ENCODE peak calls at places on chromosomes 11 and 22, in seven cellular contexts. C is iris pigment epithelial cell, M is HL-60, W is GM23338, P is neural crest cell, S is renal cortical epithelial cell, K is AG04449. B is an unnamed sample.
A peak's percentile ranks its signal among the peaks of the same experiment; 100 is the strongest.

GRCh38 chr11:22304337-22304961 is 33.7 kb upstream of the SLC17A6 start:
- DNase-seq in C (peak; percentile 42), K (no peak), M (no peak), S (peak; percentile 58), P (no peak), W (peak; percentile 76), B (no peak)

GRCh38 chr11:117345039-117345438 is 17.4 kb downstream of the CEP164 start:
- DNase-seq in M (no peak), P (no peak), W (no peak), S (peak; percentile 13), K (no peak), C (peak; percentile 42), B (no peak)

GRCh38 chr22:47847281-47847890 is 1084.9 kb downstream of the TBC1D22A start:
- DNase-seq in K (no peak), S (no peak), M (no peak), C (no peak), W (no peak), P (no peak), B (no peak)

GRCh38 chr22:48800036-48800885 is 1027.4 kb downstream of the BRD1 start:
- DNase-seq in C (no peak), P (no peak), S (no peak), W (no peak), K (no peak), M (no peak), B (no peak)

GRCh38 chr11:794766-795637 is 3.1 kb downstream of the SLC25A22 start:
- DNase-seq in S (no peak), W (no peak), C (no peak), M (no peak), K (no peak), P (no peak), B (no peak)

GRCh38 chr11:73800407-73800806 is 12.7 kb downstream of the MRPL48 start:
- DNase-seq in S (no peak), C (no peak), K (no peak), P (no peak), W (no peak), M (no peak), B (no peak)

GRCh38 chr11:61828629-61829407 is 718 bp downstream of the FADS2 start:
- DNase-seq in M (no peak), K (no peak), P (peak; percentile 35), S (peak; percentile 22), W (peak; percentile 72), C (peak; percentile 76), B (no peak)

GRCh38 chr11:101466352-101466751 is 117.5 kb downstream of the TRPC6 start:
- DNase-seq in M (no peak), W (peak; percentile 37), C (no peak), S (peak; percentile 40), P (no peak), K (no peak), B (no peak)

GRCh38 chr11:31236052-31236652 is 133.4 kb downstream of the DCDC1 start:
- DNase-seq in K (no peak), W (no peak), S (peak; percentile 23), C (peak; percentile 10), M (no peak), P (no peak), B (no peak)

GRCh38 chr11:47394322-47395224 is 13.8 kb upstream of the SLC39A13 start:
- DNase-seq in S (no peak), W (no peak), C (peak; percentile 92), M (peak; percentile 92), K (no peak), P (no peak), B (no peak)

GRCh38 chr22:42682113-42682851 is 33.1 kb upstream of the CYB5R3 start:
- DNase-seq in C (no peak), P (no peak), M (no peak), S (no peak), W (no peak), K (no peak), B (no peak)

GRCh38 chr11:80727315-80727714 is 1286.5 kb upstream of the TENM4 start:
- DNase-seq in M (no peak), K (no peak), W (peak; percentile 81), S (peak; percentile 32), P (no peak), C (no peak), B (no peak)

GRCh38 chr11:65778431-65778900 is 2.3 kb downstream of the AP5B1 start:
- DNase-seq in P (no peak), W (no peak), S (no peak), C (no peak), K (no peak), M (no peak), B (no peak)

GRCh38 chr11:76166314-76166713 is 40.0 kb downstream of the WNT11 start:
- DNase-seq in M (no peak), S (no peak), C (no peak), K (no peak), W (peak; percentile 30), P (no peak), B (no peak)

GRCh38 chr22:40499187-40499753 is 128.9 kb downstream of the SGSM3 start:
- DNase-seq in M (no peak), W (no peak), C (peak; percentile 98), P (no peak), S (peak; percentile 95), K (peak; percentile 95), B (peak; percentile 96)

GRCh38 chr11:33040127-33040861 is 922 bp downstream of the TCP11L1 start:
- DNase-seq in S (no peak), P (no peak), W (peak; percentile 22), C (peak; percentile 40), M (no peak), K (no peak), B (no peak)

GRCh38 chr22:38674888-38675287 is 6.9 kb upstream of the TOMM22 start:
- DNase-seq in S (peak; percentile 57), W (no peak), P (no peak), M (no peak), C (no peak), K (no peak), B (no peak)

GRCh38 chr11:2725367-2726300 is 25.8 kb upstream of the KCNQ1OT1 start:
- DNase-seq in C (peak; percentile 48), S (peak; percentile 52), K (no peak), P (no peak), W (no peak), M (no peak), B (no peak)

GRCh38 chr22:21695432-21696085 is 29.7 kb downstream of the PPIL2 start:
- DNase-seq in C (no peak), M (no peak), S (no peak), K (no peak), W (no peak), P (no peak), B (no peak)

GRCh38 chr11:47438721-47439120 is 10.2 kb downstream of the RAPSN start:
- DNase-seq in C (no peak), P (no peak), M (no peak), S (no peak), W (peak; percentile 57), K (no peak), B (no peak)

GRCh38 chr11:78255919-78256318 is 67.2 kb downstream of the USP35 start:
- DNase-seq in W (no peak), M (no peak), C (no peak), K (no peak), P (no peak), S (no peak), B (no peak)

GRCh38 chr11:109641549-109641948 is 219.6 kb downstream of the C11orf87 start:
- DNase-seq in S (peak; percentile 20), M (peak; percentile 15), P (peak; percentile 32), W (peak; percentile 78), C (peak; percentile 57), K (no peak), B (peak; percentile 18)

GRCh38 chr22:29202231-29203192 is 3.2 kb upstream of the EMID1 start:
- DNase-seq in S (peak; percentile 4), K (no peak), P (no peak), M (peak; percentile 95), W (peak; percentile 68), C (peak; percentile 75), B (no peak)

GRCh38 chr11:118953265-118953664 is 2.8 kb upstream of the UPK2 start:
- DNase-seq in S (no peak), K (no peak), W (peak; percentile 92), M (no peak), C (peak; percentile 40), P (peak; percentile 64), B (no peak)

GRCh38 chr11:32829157-32829679 is 509 bp upstream of the PRRG4 start:
- DNase-seq in S (peak; percentile 57), W (no peak), P (no peak), K (no peak), C (peak; percentile 6), M (no peak), B (no peak)

GRCh38 chr11:64741393-64742086 is 2.4 kb downstream of the RASGRP2 start:
- DNase-seq in K (no peak), W (peak; percentile 64), C (no peak), P (no peak), M (no peak), S (no peak), B (no peak)

GRCh38 chr11:67646535-67647336 is 3.8 kb downstream of the ACY3 start:
- DNase-seq in M (peak; percentile 91), C (no peak), P (no peak), K (no peak), S (peak; percentile 48), W (no peak), B (no peak)

GRCh38 chr11:5922749-5923426 is 19.2 kb upstream of the OR56A3 start:
- DNase-seq in W (no peak), P (no peak), S (peak; percentile 86), K (no peak), C (peak; percentile 39), M (no peak), B (no peak)

GRCh38 chr22:29587938-29588699 is 7.2 kb upstream of the NIPSNAP1 start:
- DNase-seq in M (no peak), C (peak; percentile 95), S (peak; percentile 87), P (no peak), K (peak; percentile 63), W (no peak), B (peak; percentile 69)

GRCh38 chr11:47433991-47434786 is 8.0 kb upstream of the PSMC3 start:
- DNase-seq in S (peak; percentile 45), P (no peak), M (no peak), C (no peak), K (no peak), W (no peak), B (peak; percentile 91)

GRCh38 chr22:26658161-26658560 is 773 bp downstream of the MIAT start:
- DNase-seq in K (no peak), S (no peak), P (no peak), W (no peak), M (no peak), C (no peak), B (no peak)

GRCh38 chr22:38867496-38868285 is 4.3 kb downstream of the CBX6 start:
- DNase-seq in C (no peak), W (no peak), P (no peak), S (no peak), M (no peak), K (no peak), B (no peak)

GRCh38 chr11:71204294-71204693 is 48.1 kb downstream of the SHANK2 start:
- DNase-seq in P (no peak), C (no peak), S (no peak), M (no peak), K (no peak), W (no peak), B (no peak)

GRCh38 chr11:123558536-123559315 is 95.7 kb downstream of the SCN3B start:
- DNase-seq in K (no peak), P (no peak), C (no peak), W (no peak), S (no peak), M (no peak), B (no peak)

GRCh38 chr22:19766506-19767426 is 6.2 kb downstream of the TBX1 start:
- DNase-seq in C (no peak), K (no peak), W (peak; percentile 86), S (no peak), M (peak; percentile 90), P (no peak), B (no peak)

GRCh38 chr22:22469527-22469926 is 39.0 kb downstream of the ZNF280B start:
- DNase-seq in S (no peak), W (no peak), P (no peak), C (no peak), K (no peak), M (no peak), B (no peak)

GRCh38 chr22:38901111-38901641 is 29.2 kb upstream of the CBX6 start:
- DNase-seq in W (no peak), C (no peak), S (no peak), P (no peak), M (peak; percentile 72), K (no peak), B (no peak)

GRCh38 chr11:116446048-116446399 is 326.8 kb downstream of the BUD13 start:
- DNase-seq in S (no peak), C (no peak), K (no peak), W (no peak), P (no peak), M (no peak), B (no peak)